ENCODE peak calls at places on chromosomes 12 and 14, in seven cellular contexts. B is fibroblast of the aortic adventitia, N is AG10803, H is progenitor cell of endocrine pancreas, P is lower leg skin, L is foreskin fibroblast, Z is transverse colon. M is an unnamed sample.

GRCh38 chr12:14936224-14936861 is 2.0 kb downstream of the ERP27 start:
- DNase-seq in B (no peak), N (no peak), H (no peak), P (no peak), L (no peak), Z (no peak), M (no peak)

GRCh38 chr14:71554323-71554722 is 377.9 kb upstream of the RGS6 start:
- DNase-seq in B (no peak), N (no peak), H (no peak), P (no peak), L (no peak), Z (no peak), M (no peak)

GRCh38 chr14:88163731-88164255 is 158.9 kb downstream of the GPR65 start:
- DNase-seq in B (no peak), N (no peak), H (no peak), P (no peak), L (no peak), Z (no peak), M (no peak)

GRCh38 chr12:95674631-95675030 is 115.9 kb downstream of the NTN4 start:
- DNase-seq in B (peak; percentile 23), N (peak; percentile 8), H (no peak), P (no peak), L (no peak), Z (no peak), M (no peak)

GRCh38 chr14:36646664-36647416 is 14.8 kb upstream of the PAX9 start:
- DNase-seq in B (no peak), N (peak; percentile 27), H (peak; percentile 24), P (no peak), L (no peak), Z (no peak), M (peak; percentile 44)

GRCh38 chr12:67647547-67648305 is 819 bp upstream of the DYRK2 start:
- DNase-seq in B (peak; percentile 70), N (peak; percentile 90), H (peak; percentile 54), P (peak; percentile 94), L (peak; percentile 81), Z (peak; percentile 87), M (peak; percentile 87)

GRCh38 chr12:47881826-47882427 is 22.9 kb downstream of the VDR start:
- DNase-seq in B (peak; percentile 99), N (peak; percentile 99), H (no peak), P (no peak), L (peak; percentile 99), Z (no peak), M (no peak)

GRCh38 chr14:34785223-34786006 is 71.0 kb upstream of the CFL2 start:
- DNase-seq in B (no peak), N (no peak), H (no peak), P (no peak), L (no peak), Z (no peak), M (no peak)

GRCh38 chr12:67593041-67593870 is 55.3 kb upstream of the DYRK2 start:
- DNase-seq in B (peak; percentile 11), N (peak; percentile 37), H (peak; percentile 31), P (no peak), L (peak; percentile 5), Z (peak; percentile 88), M (peak; percentile 92)

GRCh38 chr12:77372026-77372425 is 306.7 kb upstream of the E2F7 start:
- DNase-seq in B (no peak), N (peak; percentile 1), H (no peak), P (no peak), L (peak; percentile 38), Z (no peak), M (no peak)

GRCh38 chr14:101833045-101833444 is 71.5 kb downstream of the PPP2R5C start:
- DNase-seq in B (no peak), N (no peak), H (no peak), P (no peak), L (no peak), Z (no peak), M (no peak)

GRCh38 chr14:101826359-101826758 is 64.8 kb downstream of the PPP2R5C start:
- DNase-seq in B (no peak), N (no peak), H (no peak), P (no peak), L (no peak), Z (no peak), M (no peak)

GRCh38 chr14:101827286-101827685 is 65.8 kb downstream of the PPP2R5C start:
- DNase-seq in B (no peak), N (no peak), H (no peak), P (no peak), L (no peak), Z (no peak), M (no peak)

GRCh38 chr14:101828038-101828437 is 66.5 kb downstream of the PPP2R5C start:
- DNase-seq in B (peak; percentile 48), N (peak; percentile 43), H (no peak), P (no peak), L (no peak), Z (no peak), M (no peak)

DNA sequence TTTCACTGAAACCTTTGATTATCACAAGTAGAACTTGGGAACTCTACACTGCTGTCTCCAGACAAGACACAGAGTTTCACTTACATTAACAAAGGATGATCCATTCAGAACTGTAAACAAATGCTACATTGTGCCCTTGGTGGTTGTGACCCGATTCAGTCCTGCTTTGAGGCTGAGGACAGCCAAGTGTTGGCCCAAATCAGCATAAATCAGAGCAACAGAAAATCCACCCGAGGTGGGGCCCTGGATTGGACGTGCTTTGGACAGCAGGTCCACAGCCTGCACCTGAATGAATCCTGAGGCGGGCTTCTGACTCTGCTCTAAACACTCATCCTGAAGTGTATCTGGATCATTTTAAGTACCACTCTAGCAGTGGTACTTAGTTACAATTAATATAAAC is 68.8 kb downstream of the PPP2R5C start:
- DNase-seq in B (no peak), N (no peak), H (no peak), P (no peak), L (no peak), Z (no peak), M (no peak)
- TF ChIP-seq CTCF in B (no peak), N (no peak), H (no peak), P (no peak), L (no peak), Z (no peak), M (no peak)

GRCh38 chr12:25759752-25760151 is 198.7 kb upstream of the RASSF8 start:
- DNase-seq in B (no peak), N (peak; percentile 48), H (no peak), P (no peak), L (no peak), Z (no peak), M (no peak)
- TF ChIP-seq CTCF in B (no peak), N (no peak), H (no peak), P (no peak), L (no peak), Z (no peak), M (no peak)

DNA sequence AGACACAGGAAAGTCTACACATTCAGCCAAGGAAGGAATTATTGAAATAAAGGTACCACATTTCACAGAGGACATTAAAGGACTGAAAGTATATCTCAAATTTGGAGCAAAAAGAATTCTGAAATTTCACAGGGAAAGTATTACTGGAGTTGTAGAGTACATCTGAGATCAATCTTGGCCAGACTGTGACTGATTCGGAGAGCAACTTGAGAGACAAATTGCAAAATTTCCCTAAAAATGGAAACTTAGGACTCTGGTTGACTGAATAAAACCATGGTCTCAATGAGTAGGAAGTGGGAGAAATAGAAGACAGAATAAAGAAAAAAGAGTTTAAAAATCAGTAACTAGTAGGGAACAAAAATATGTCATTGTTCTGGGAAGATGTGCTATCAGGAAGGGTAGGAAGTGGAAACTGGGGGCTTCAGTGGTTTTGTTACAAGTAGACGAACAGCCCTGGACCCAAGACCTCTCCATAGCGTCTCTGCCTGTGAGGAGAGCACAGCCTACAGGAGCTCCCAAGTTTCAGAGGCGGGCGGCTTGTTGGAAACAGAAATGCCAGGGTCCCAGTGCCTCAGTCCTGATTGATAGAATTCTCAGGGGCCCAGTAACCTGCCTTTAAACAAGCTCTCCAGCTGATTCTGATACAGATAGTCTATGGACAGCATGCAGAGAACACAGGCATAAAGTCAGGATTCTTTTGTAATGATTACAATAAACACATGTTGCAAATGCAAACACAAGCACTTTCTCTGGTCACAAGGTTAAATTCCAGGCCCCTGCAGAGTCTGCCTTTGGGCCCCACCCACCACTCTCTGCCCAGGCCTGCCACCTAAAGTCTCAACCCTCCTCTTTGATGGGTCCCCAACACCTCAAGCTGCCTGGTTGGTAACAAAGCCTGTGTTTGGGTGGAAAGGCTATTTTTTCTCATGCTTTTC is 63.1 kb downstream of the BBS10 start:
- DNase-seq in B (peak; percentile 52), N (peak; percentile 65), H (no peak), P (no peak), L (peak; percentile 53), Z (no peak), M (peak; percentile 14)
- TF ChIP-seq CTCF in B (no peak), N (no peak), H (no peak), P (no peak), L (no peak), Z (no peak), M (no peak)

DNA sequence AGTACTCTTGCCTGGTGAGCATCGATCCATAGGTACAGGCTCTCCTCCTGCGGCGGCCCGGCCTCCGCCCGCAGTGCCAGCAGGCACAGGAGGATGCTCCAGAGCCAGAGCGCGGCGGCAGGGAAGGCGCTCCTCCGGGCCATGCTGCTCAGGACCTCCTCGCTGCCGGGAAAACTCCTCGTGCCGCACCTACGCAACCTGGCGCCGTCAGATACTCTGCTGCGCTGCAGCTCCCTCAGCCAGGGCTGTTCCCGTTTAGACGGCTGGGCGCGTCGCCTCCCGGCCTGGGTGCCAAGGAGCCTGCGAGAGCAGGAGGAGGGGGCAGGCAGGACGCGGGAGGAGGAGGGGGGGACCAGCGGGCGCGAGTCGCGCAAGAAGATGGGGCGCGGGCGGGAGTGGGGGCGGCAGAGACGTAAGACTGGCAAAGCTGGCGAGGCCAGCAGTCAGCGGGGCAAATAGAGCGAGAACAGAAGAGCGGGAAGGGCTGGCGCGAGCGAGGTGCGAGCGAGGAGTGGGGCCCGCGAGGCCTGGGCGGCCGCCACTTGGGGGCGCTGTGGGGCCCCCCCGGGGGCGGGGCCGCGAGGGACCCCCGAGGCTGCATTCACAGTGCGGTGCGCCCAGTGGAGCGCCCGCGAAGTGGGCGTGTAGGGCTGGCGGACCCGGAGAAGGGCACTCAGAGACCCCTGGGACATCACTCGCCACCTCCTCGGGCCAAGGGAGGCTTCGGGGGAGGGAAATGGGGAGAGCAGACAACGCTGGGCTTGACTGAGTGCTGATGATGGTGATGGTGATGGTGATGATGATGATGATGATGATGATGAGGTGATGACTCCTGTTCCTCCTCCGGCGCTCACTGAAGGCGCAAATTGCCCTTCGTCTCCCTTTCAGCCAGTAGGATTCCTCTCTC is at the start of gene WIF1:
- DNase-seq in B (no peak), N (no peak), H (peak; percentile 14), P (peak; percentile 86), L (peak; percentile 3), Z (peak; percentile 19), M (peak; percentile 55)
- TF ChIP-seq CTCF in B (no peak), N (no peak), H (peak; percentile 52), P (no peak), L (peak; percentile 23), Z (no peak), M (peak; percentile 82)

DNA sequence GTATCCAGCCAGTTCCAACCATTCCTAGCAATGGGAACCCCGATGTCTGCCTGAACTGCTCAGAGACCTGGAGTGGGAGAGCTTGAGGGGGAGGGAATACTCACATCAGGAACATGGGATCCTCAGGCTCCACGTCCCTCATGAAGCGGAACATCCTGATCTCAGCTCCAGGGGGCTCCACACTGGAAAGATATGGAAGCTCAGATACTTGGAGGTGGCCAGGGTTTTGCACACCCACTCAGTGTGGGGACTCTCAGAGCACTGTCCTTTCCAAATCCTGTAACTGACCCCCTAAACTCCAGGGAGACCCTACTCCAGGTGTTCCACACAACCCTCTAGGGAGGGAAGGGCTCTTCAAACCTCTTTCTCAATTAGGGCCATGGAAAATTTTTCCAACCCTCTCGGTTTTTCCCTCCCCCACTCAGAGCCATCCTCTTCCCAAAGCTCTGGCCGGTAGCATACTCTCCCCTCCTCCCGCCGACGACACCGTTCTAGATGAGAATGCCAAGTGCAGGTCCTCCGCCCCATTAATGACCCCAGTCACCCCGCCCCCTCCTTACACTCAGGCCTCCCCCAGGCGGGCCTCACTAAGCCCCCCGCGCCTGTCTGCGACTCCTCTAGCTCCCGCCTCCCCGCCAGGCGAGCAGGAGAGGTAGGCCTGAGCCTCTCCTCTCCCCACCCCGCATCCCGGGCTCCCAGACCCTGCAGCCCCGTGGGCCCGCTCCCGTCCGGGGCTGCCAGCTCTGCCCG is 585 bp downstream of the MLF2 start:
- DNase-seq in B (peak; percentile 56), N (peak; percentile 52), H (no peak), P (peak; percentile 91), L (no peak), Z (peak; percentile 50), M (no peak)
- TF ChIP-seq CTCF in B (peak; percentile 63), N (peak; percentile 60), H (peak; percentile 53), P (no peak), L (peak; percentile 62), Z (peak; percentile 19), M (no peak)

M was measured in Calu3.